ENCODE peak calls at places on chromosomes 13 and 19, in four cellular contexts. K is right atrium auricular region, A is colonic mucosa, M is suprapubic skin. L is an unnamed sample.

GRCh38 chr19:35977446-35978222 is 17.4 kb upstream of the SDHAF1 start:
- DNase-seq in A (no peak), K (no peak), M (no peak), L (no peak)

GRCh38 chr13:67416047-67416925 is 186.2 kb upstream of the PCDH9 start:
- DNase-seq in K (no peak), A (no peak), M (no peak), L (no peak)

GRCh38 chr13:26095338-26095737 is 43.5 kb upstream of the SHISA2 start:
- DNase-seq in A (no peak), K (no peak), M (no peak), L (no peak)

GRCh38 chr13:61833228-61833627 is 417.6 kb upstream of the PCDH20 start:
- DNase-seq in K (no peak), A (no peak), M (no peak), L (no peak)

GRCh38 chr13:60627071-60627686 is 230.2 kb downstream of the TDRD3 start:
- DNase-seq in A (no peak), K (no peak), M (no peak), L (no peak)

GRCh38 chr19:41530761-41531301 is 45.1 kb upstream of the CEACAM21 start:
- DNase-seq in A (no peak), K (no peak), M (no peak), L (no peak)

GRCh38 chr13:26022538-26023292 is 29.1 kb downstream of the SHISA2 start:
- DNase-seq in M (peak), K (peak), A (no peak), L (no peak)

GRCh38 chr13:58043971-58044370 is 412.4 kb downstream of the PCDH17 start:
- DNase-seq in K (no peak), M (no peak), A (no peak), L (no peak)

GRCh38 chr19:29329460-29330134 is 116.6 kb upstream of the UQCRFS1 start:
- DNase-seq in K (no peak), A (no peak), M (no peak), L (no peak)

GRCh38 chr13:95585867-95586266 is 33.3 kb downstream of the CLDN10 start:
- DNase-seq in M (no peak), K (no peak), A (no peak), L (no peak)

GRCh38 chr13:27953671-27954405 is 15.3 kb downstream of the CDX2 start:
- DNase-seq in A (peak), M (no peak), K (no peak), L (peak)

GRCh38 chr13:110416131-110416584 is 109.1 kb downstream of the COL4A2 start:
- DNase-seq in M (no peak), A (no peak), K (no peak), L (no peak)

GRCh38 chr19:48874309-48875135 is 2.3 kb downstream of the PPP1R15A start:
- DNase-seq in A (peak), M (no peak), K (no peak), L (no peak)

GRCh38 chr13:31476266-31476665 is 263.1 kb upstream of the RXFP2 start:
- DNase-seq in M (no peak), A (no peak), K (no peak), L (no peak)

GRCh38 chr19:42255766-42256750 is 1.1 kb upstream of the ERF start:
- DNase-seq in M (no peak), K (no peak), A (peak), L (peak)

GRCh38 chr13:97109841-97110492 is 112.2 kb upstream of the MBNL2 start:
- DNase-seq in M (peak), K (peak), A (peak), L (peak)

GRCh38 chr19:41871573-41872383 is 5.3 kb upstream of the CD79A start:
- DNase-seq in A (no peak), K (no peak), M (no peak), L (no peak)

GRCh38 chr13:31431722-31432137 is 232.0 kb downstream of the B3GLCT start:
- DNase-seq in K (peak), A (peak), M (no peak), L (no peak)

GRCh38 chr19:41753159-41753558 is 2.2 kb upstream of the CEACAM6 start:
- DNase-seq in A (peak), K (no peak), M (no peak), L (no peak)

GRCh38 chr13:51252954-51253531 is 30.8 kb downstream of the FAM124A start:
- DNase-seq in M (no peak), K (no peak), A (no peak), L (no peak)

GRCh38 chr13:108096301-108096700 is 119.0 kb downstream of the LIG4 start:
- DNase-seq in K (no peak), A (no peak), M (no peak), L (no peak)

GRCh38 chr13:20475927-20476691 is 49.5 kb downstream of the CRYL1 start:
- DNase-seq in A (no peak), M (no peak), K (no peak), L (no peak)

GRCh38 chr13:48656621-48657020 is 2.9 kb downstream of the CYSLTR2 start:
- DNase-seq in A (no peak), M (no peak), K (no peak), L (no peak)
- H3K4me3 ChIP-seq in A (no peak), M (no peak), K (no peak), L (no peak)

GRCh38 chr19:57747472-57747807 is 825 bp downstream of the ZNF776 start:
- DNase-seq in A (no peak), M (no peak), K (no peak), L (no peak)
- H3K27ac ChIP-seq in A (no peak), M (no peak), K (peak), L (no peak)

GRCh38 chr19:887072-887471 is 5.9 kb downstream of the MED16 start:
- DNase-seq in M (no peak), A (no peak), K (no peak), L (no peak)
- TF ChIP-seq CTCF in M (no peak), A (no peak), K (no peak), L (no peak)

DNA sequence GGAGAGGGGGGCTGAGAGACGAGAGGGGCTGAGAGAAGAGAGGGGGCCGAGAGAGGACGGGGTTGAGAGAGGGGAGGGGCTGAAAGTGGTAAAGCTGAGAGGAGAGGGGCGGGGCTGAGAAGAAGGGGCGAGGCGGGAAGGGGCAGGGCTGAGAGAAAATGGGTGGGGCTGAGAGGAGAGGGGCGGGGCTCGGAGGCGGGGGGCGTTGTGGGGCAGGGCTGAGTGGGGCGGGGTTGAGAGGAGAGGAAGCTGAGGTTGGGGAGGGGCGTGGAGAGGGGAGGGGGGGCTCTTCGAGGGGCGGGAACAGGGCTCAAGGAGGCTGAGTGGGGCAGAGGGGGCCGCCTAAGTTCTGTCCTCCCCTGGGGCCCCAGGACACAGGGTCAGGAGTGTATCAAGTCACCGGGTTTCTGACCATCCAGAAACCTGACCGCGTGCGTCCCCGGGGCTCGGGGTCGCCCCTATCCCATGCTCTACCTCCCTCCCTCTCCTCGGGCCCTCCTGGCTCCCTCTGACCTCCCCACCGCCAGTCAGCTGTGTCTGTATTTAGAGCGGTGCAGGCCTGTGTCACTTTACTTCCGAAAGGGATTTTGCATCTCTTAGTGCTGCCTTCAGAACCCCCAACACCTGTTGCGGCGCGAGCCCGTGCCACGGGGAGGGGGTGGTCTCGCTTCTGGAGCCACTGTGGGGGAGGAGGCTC is 38.6 kb upstream of the SEMA6B start:
- DNase-seq in A (peak), K (no peak), M (no peak), L (no peak)
- H3K4me3 ChIP-seq in A (no peak), K (no peak), M (no peak), L (no peak)

GRCh38 chr19:45177817-45178261 is at the start of gene TRAPPC6A:
- DNase-seq in A (no peak), M (no peak), K (no peak), L (no peak)
- H3K27ac ChIP-seq in A (peak), M (peak), K (peak), L (peak)

DNA sequence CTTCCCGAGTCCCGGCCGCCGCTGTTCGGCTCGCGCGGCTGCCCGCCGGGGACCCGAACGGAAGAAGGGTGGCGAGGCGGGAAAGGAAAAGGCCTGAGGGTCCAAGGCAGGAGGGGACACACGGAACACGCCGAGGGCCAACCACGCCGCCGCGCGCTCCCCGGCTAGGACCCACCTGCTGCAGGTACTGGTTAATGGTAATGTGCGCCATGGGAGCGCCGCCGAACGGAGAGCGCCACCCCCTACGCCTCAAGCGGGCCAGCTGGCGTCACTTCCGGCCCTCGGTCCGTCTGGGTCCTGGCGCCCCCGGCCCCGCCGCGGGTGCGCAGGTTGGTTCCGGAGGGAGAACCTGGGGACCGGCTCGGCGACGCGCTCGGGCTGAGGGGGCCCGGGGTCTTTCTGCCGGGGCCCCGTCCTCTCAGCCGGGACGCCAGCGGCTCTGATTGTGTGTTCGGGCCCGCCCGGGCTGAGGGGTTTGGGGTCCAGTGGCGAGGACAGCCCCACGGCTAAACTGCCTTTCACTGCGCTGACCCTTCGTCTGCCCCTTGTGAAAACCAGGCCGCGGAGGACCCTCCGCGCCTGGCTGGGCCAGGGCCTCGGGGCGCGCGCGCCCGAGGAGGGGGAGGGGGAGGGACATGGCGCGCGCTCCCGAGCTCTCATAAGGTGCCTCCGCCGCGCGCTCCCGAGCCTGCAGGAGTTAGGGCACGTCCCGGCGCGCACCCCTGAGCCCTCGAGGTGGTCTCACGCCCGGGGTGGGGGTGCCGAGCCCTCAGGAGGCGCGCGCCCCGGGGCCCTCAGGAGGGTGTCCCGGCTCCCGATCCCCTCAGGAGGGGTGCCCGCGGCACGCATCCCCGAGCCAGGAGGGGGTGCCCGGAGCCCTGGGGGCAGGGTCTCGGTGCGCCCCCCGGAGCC is at the start of gene PCID2:
- DNase-seq in K (peak), M (peak), A (peak), L (peak)
- TF ChIP-seq CTCF in K (peak), M (no peak), A (no peak), L (no peak)

DNA sequence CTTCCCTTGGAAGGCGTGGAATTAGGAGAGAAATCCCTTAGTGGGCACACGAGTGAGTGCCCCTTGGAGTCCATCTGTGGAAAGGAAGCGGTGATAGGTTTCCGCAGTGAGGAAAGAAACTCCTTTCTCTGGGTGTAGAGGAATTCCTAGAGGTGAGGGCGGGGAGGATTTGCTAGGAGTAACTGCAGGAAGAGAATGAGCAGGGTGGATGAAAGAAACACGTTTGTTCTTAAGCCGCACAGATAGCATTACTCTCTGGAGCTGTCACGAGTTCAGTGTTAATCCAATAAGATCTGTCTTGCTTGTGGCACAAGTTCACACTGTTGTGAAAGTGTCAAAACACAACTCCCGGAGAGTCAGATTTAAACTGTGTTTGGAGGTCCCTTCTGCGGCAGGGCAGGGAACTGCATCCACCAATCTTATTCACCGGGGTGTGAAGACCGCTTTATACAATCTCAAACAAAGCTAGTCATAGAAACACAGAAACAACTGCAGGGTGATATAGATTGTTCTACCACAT is 1.2 kb downstream of the KL start:
- DNase-seq in M (no peak), K (peak), A (peak), L (no peak)
- H3K4me3 ChIP-seq in M (peak), K (peak), A (peak), L (peak)

GRCh38 chr13:100734194-100734720 is 59.7 kb upstream of the TMTC4 start:
- DNase-seq in M (no peak), K (no peak), A (no peak), L (no peak)
- H3K27ac ChIP-seq in M (no peak), K (no peak), A (no peak), L (no peak)

L was measured in ascending aorta.